ENCODE peak calls at places on chromosome 16, in ten cellular contexts. F is lung; N is NCI-H524; J is neural crest cell; M is PC-9; Z is B cell; L is stimulated activated CD8-positive, alpha-beta memory T cell treated with anti-CD3 and anti-CD28 coated beads, Interleukin-4, amount 100 ng/mL, for 4 hours; K is myocyte; B is NCI-H774; X is body of pancreas. E is an unnamed sample.

GRCh38 chr16:10981697-10982216 is 37.4 kb downstream of the CLEC16A start:
- DNase-seq in F (no peak), N (peak), J (no peak), M (peak), Z (peak), L (no peak), K (no peak), B (no peak), X (no peak), E (peak)

GRCh38 chr16:78705694-78706093 is 606.2 kb downstream of the WWOX start:
- DNase-seq in F (no peak), N (no peak), J (no peak), M (no peak), Z (no peak), L (no peak), K (no peak), B (no peak), X (no peak), E (peak)

GRCh38 chr16:21194771-21195301 is 16.5 kb downstream of the ZP2 start:
- DNase-seq in F (no peak), N (no peak), J (no peak), M (no peak), Z (no peak), L (no peak), K (peak), B (no peak), X (no peak), E (no peak)

GRCh38 chr16:11913425-11914079 is 2.2 kb downstream of the GSPT1 start:
- DNase-seq in F (no peak), N (no peak), J (no peak), M (no peak), Z (no peak), L (no peak), K (peak), B (no peak), X (no peak), E (no peak)

GRCh38 chr16:79602615-79603014 is 2.1 kb upstream of the MAF start:
- DNase-seq in F (no peak), N (no peak), J (no peak), M (no peak), Z (no peak), L (no peak), K (no peak), B (no peak), X (no peak), E (no peak)

GRCh38 chr16:54568897-54569807 is 282.6 kb upstream of the IRX3 start:
- DNase-seq in F (no peak), N (no peak), J (no peak), M (no peak), Z (no peak), L (no peak), K (peak), B (no peak), X (no peak), E (no peak)

GRCh38 chr16:51440096-51440495 is 289.0 kb upstream of the SALL1 start:
- DNase-seq in F (no peak), N (peak), J (no peak), M (no peak), Z (no peak), L (no peak), K (no peak), B (no peak), X (no peak), E (no peak)

GRCh38 chr16:75931043-75931442 is 204.8 kb upstream of the CPHXL start:
- DNase-seq in F (no peak), N (no peak), J (no peak), M (no peak), Z (no peak), L (no peak), K (peak), B (no peak), X (no peak), E (no peak)

GRCh38 chr16:30065943-30066881 is 652 bp downstream of the ALDOA start:
- DNase-seq in F (peak), N (no peak), J (no peak), M (no peak), Z (no peak), L (no peak), K (peak), B (no peak), X (peak), E (no peak)

GRCh38 chr16:4538067-4538385 is 547 bp downstream of the CDIP1 start:
- DNase-seq in F (no peak), N (no peak), J (peak), M (no peak), Z (no peak), L (no peak), K (no peak), B (no peak), X (no peak), E (no peak)

GRCh38 chr16:10878644-10879498 is 1.9 kb downstream of the CIITA start:
- DNase-seq in F (peak), N (no peak), J (no peak), M (peak), Z (no peak), L (no peak), K (no peak), B (no peak), X (peak), E (no peak)

GRCh38 chr16:19210175-19210924 is 42.3 kb downstream of the SYT17 start:
- DNase-seq in F (no peak), N (no peak), J (no peak), M (peak), Z (peak), L (no peak), K (no peak), B (peak), X (no peak), E (no peak)

GRCh38 chr16:87295259-87295658 is 21.9 kb downstream of the C16orf95 start:
- DNase-seq in F (no peak), N (no peak), J (no peak), M (no peak), Z (no peak), L (no peak), K (no peak), B (no peak), X (no peak), E (peak)

GRCh38 chr16:74817851-74818250 is 43.2 kb upstream of the FA2H start:
- DNase-seq in F (no peak), N (peak), J (no peak), M (no peak), Z (no peak), L (no peak), K (no peak), B (no peak), X (no peak), E (no peak)

GRCh38 chr16:75254359-75254837 is 3.0 kb upstream of the BCAR1 start:
- DNase-seq in F (peak), N (no peak), J (no peak), M (no peak), Z (no peak), L (no peak), K (peak), B (no peak), X (peak), E (peak)

GRCh38 chr16:66950971-66951790 is 9.9 kb upstream of the CES3 start:
- DNase-seq in F (no peak), N (peak), J (no peak), M (no peak), Z (no peak), L (no peak), K (peak), B (no peak), X (no peak), E (no peak)

GRCh38 chr16:50706250-50706649 is 12.8 kb downstream of the NOD2 start:
- DNase-seq in F (no peak), N (no peak), J (no peak), M (peak), Z (no peak), L (no peak), K (no peak), B (no peak), X (no peak), E (no peak)

GRCh38 chr16:56848056-56848936 is 16.7 kb upstream of the SLC12A3 start:
- DNase-seq in F (no peak), N (no peak), J (no peak), M (peak), Z (no peak), L (no peak), K (peak), B (no peak), X (peak), E (no peak)

GRCh38 chr16:25395528-25395927 is 137.9 kb upstream of the ZKSCAN2 start:
- DNase-seq in F (no peak), N (no peak), J (no peak), M (no peak), Z (no peak), L (no peak), K (no peak), B (no peak), X (no peak), E (peak)

GRCh38 chr16:16960785-16961184 is 510.0 kb downstream of the XYLT1 start:
- DNase-seq in F (no peak), N (no peak), J (no peak), M (no peak), Z (no peak), L (no peak), K (no peak), B (no peak), X (no peak), E (no peak)

GRCh38 chr16:11052080-11052808 is 107.9 kb downstream of the CLEC16A start:
- DNase-seq in F (no peak), N (no peak), J (no peak), M (no peak), Z (peak), L (no peak), K (no peak), B (no peak), X (no peak), E (no peak)

GRCh38 chr16:73143681-73144370 is 95.9 kb upstream of the ZFHX3 start:
- DNase-seq in F (no peak), N (no peak), J (no peak), M (no peak), Z (no peak), L (no peak), K (peak), B (no peak), X (no peak), E (no peak)

GRCh38 chr16:11349599-11350276 is 4.5 kb downstream of the RMI2 start:
- DNase-seq in F (peak), N (no peak), J (no peak), M (no peak), Z (no peak), L (no peak), K (no peak), B (no peak), X (peak), E (peak)

GRCh38 chr16:85475233-85475632 is 137.9 kb upstream of the GSE1 start:
- DNase-seq in F (no peak), N (peak), J (no peak), M (no peak), Z (no peak), L (no peak), K (peak), B (no peak), X (no peak), E (no peak)

GRCh38 chr16:23836404-23837291 is 865 bp downstream of the PRKCB start:
- DNase-seq in F (peak), N (no peak), J (peak), M (no peak), Z (peak), L (peak), K (no peak), B (no peak), X (no peak), E (no peak)

GRCh38 chr16:682493-683395 is 1.4 kb downstream of the JMJD8 start:
- DNase-seq in F (no peak), N (no peak), J (no peak), M (no peak), Z (no peak), L (no peak), K (no peak), B (no peak), X (no peak), E (no peak)

GRCh38 chr16:16014329-16015224 is 65.2 kb downstream of the ABCC1 start:
- DNase-seq in F (peak), N (no peak), J (no peak), M (peak), Z (no peak), L (no peak), K (peak), B (no peak), X (peak), E (peak)

GRCh38 chr16:75262104-75262799 is 10.8 kb upstream of the BCAR1 start:
- DNase-seq in F (no peak), N (peak), J (no peak), M (no peak), Z (no peak), L (no peak), K (no peak), B (no peak), X (peak), E (no peak)

GRCh38 chr16:86663691-86664517 is 85.6 kb downstream of the FOXL1 start:
- DNase-seq in F (no peak), N (no peak), J (no peak), M (no peak), Z (no peak), L (no peak), K (no peak), B (no peak), X (no peak), E (no peak)

GRCh38 chr16:22007509-22008214 is at the start of gene MOSMO:
- DNase-seq in F (peak), N (peak), J (peak), M (peak), Z (peak), L (peak), K (peak), B (peak), X (peak), E (peak)

GRCh38 chr16:4392382-4393242 is 21.0 kb downstream of the VASN start:
- DNase-seq in F (no peak), N (peak), J (no peak), M (peak), Z (no peak), L (no peak), K (no peak), B (no peak), X (peak), E (no peak)

GRCh38 chr16:67968440-67969285 is at the start of gene SLC12A4:
- DNase-seq in F (peak), N (peak), J (peak), M (peak), Z (peak), L (peak), K (peak), B (peak), X (peak), E (no peak)

GRCh38 chr16:1705688-1706385 is at the start of gene MAPK8IP3:
- DNase-seq in F (peak), N (peak), J (peak), M (peak), Z (peak), L (peak), K (peak), B (peak), X (peak), E (peak)

GRCh38 chr16:2663553-2664521 is 18.5 kb upstream of the KCTD5 start:
- DNase-seq in F (no peak), N (no peak), J (no peak), M (no peak), Z (no peak), L (no peak), K (peak), B (no peak), X (no peak), E (no peak)

GRCh38 chr16:54118846-54119245 is 167.7 kb downstream of the IRX3 start:
- DNase-seq in F (no peak), N (no peak), J (no peak), M (no peak), Z (no peak), L (no peak), K (peak), B (no peak), X (no peak), E (no peak)

GRCh38 chr16:84329849-84330684 is 35.4 kb downstream of the WFDC1 start:
- DNase-seq in F (no peak), N (no peak), J (no peak), M (no peak), Z (no peak), L (no peak), K (no peak), B (no peak), X (no peak), E (no peak)

GRCh38 chr16:81758376-81758775 is 20.7 kb upstream of the PLCG2 start:
- DNase-seq in F (no peak), N (no peak), J (no peak), M (peak), Z (no peak), L (no peak), K (no peak), B (no peak), X (no peak), E (no peak)